ENCODE peak calls at places on chromosome 5, in seven cellular contexts. H, Z, X, T, U, A and V are unnamed samples.

GRCh38 chr5:6742081-6742758 is 29.0 kb downstream of the TENT4A start:
- DNase-seq in H (no peak), Z (no peak), X (no peak), T (no peak), U (no peak), A (no peak), V (no peak)

GRCh38 chr5:2335727-2336515 is 415.6 kb downstream of the IRX2 start:
- DNase-seq in H (no peak), Z (no peak), X (no peak), T (no peak), U (no peak), A (no peak), V (no peak)

GRCh38 chr5:155091063-155091648 is 77.6 kb downstream of the KIF4B start:
- DNase-seq in H (peak; percentile 54), Z (no peak), X (no peak), T (no peak), U (no peak), A (peak; percentile 36), V (no peak)

GRCh38 chr5:173123416-173123815 is 20.9 kb upstream of the BNIP1 start:
- DNase-seq in H (peak; percentile 74), Z (no peak), X (no peak), T (no peak), U (no peak), A (no peak), V (no peak)

GRCh38 chr5:55865831-55866230 is 14.7 kb downstream of the IL31RA start:
- DNase-seq in H (peak; percentile 33), Z (no peak), X (no peak), T (no peak), U (no peak), A (no peak), V (no peak)

GRCh38 chr5:23483090-23483489 is 24.3 kb upstream of the PRDM9 start:
- DNase-seq in H (no peak), Z (no peak), X (no peak), T (no peak), U (no peak), A (no peak), V (no peak)

GRCh38 chr5:62488531-62488930 is 76.0 kb downstream of the IPO11 start:
- DNase-seq in H (no peak), Z (no peak), X (no peak), T (no peak), U (no peak), A (no peak), V (no peak)

GRCh38 chr5:178667109-178667508 is 40.3 kb upstream of the CLK4 start:
- DNase-seq in H (no peak), Z (no peak), X (no peak), T (no peak), U (no peak), A (no peak), V (no peak)

GRCh38 chr5:14685757-14686156 is 21.2 kb downstream of the OTULIN start:
- DNase-seq in H (peak; percentile 81), Z (no peak), X (peak; percentile 54), T (peak; percentile 63), U (no peak), A (no peak), V (peak; percentile 28)